ENCODE peak calls at places on chromosomes 1 and 21, in five cellular contexts. B, Z, W, M and H are unnamed samples.

GRCh38 chr1:33338495-33339211 is 17.8 kb upstream of the A3GALT2 start:
- DNase-seq in Z (no peak), B (peak; percentile 63), W (no peak), M (no peak), H (no peak)

GRCh38 chr1:171583581-171584194 is 38.4 kb upstream of the MYOCOS start:
- DNase-seq in M (no peak), W (no peak), Z (no peak), B (no peak), H (no peak)

GRCh38 chr1:114155756-114156155 is 2.1 kb upstream of the SYT6 start:
- DNase-seq in W (no peak), Z (no peak), B (no peak), M (no peak), H (no peak)

GRCh38 chr1:42940851-42941639 is 17.6 kb downstream of the SLC2A1 start:
- DNase-seq in Z (no peak), M (peak; percentile 55), B (no peak), W (no peak), H (peak; percentile 79)

GRCh38 chr1:244751271-244751895 is 84.1 kb upstream of the COX20 start:
- DNase-seq in M (no peak), Z (no peak), W (no peak), B (no peak), H (no peak)

GRCh38 chr1:228374711-228375577 is 31.7 kb downstream of the TRIM11 start:
- DNase-seq in Z (no peak), B (peak; percentile 98), W (no peak), M (peak; percentile 80), H (no peak)

GRCh38 chr21:41840880-41841279 is 38.3 kb downstream of the PRDM15 start:
- DNase-seq in Z (no peak), M (no peak), W (no peak), B (no peak), H (no peak)

GRCh38 chr1:203448521-203449061 is 27.0 kb upstream of the PRELP start:
- DNase-seq in B (no peak), W (no peak), M (no peak), Z (no peak), H (no peak)

GRCh38 chr1:40034869-40035268 is 5.7 kb upstream of the CAP1 start:
- DNase-seq in W (no peak), Z (no peak), B (no peak), M (no peak), H (no peak)

GRCh38 chr1:109527098-109527811 is 12.4 kb upstream of the GPR61 start:
- DNase-seq in B (no peak), Z (no peak), W (no peak), M (no peak), H (no peak)

GRCh38 chr1:182166750-182167149 is 105.2 kb upstream of the ZNF648 start:
- DNase-seq in M (no peak), Z (no peak), B (no peak), W (no peak), H (no peak)

GRCh38 chr1:50570064-50570463 is 146.8 kb upstream of the DMRTA2 start:
- DNase-seq in B (no peak), M (no peak), W (no peak), Z (no peak), H (no peak)

GRCh38 chr1:205481629-205482071 is 22.8 kb upstream of the CDK18 start:
- DNase-seq in M (no peak), W (no peak), B (peak; percentile 35), Z (no peak), H (no peak)

GRCh38 chr1:54291276-54292014 is 91.5 kb downstream of the MRPL37 start:
- DNase-seq in M (no peak), W (no peak), B (no peak), Z (no peak), H (no peak)